ENCODE peak calls at places on chromosomes 5 and 9, in ten cellular contexts. Q is Peyer's patch, R is tibial nerve, V is IMR-90, S is sigmoid colon, W is A549, C is transverse colon, D is vagina, E is body of pancreas, P is right lobe of liver. A is an unnamed sample.
A peak's percentile ranks its signal among the peaks of the same experiment; 100 is the strongest.

GRCh38 chr5:55187370-55187769 is 14.4 kb upstream of the CDC20B start:
- DNase-seq in D (no peak), C (no peak), R (no peak), S (no peak), P (no peak), E (no peak), W (peak; percentile 36), V (no peak), Q (no peak), A (no peak)

GRCh38 chr5:107935641-107936040 is 264.9 kb upstream of the EFNA5 start:
- DNase-seq in V (no peak), S (no peak), W (no peak), D (no peak), C (no peak), R (no peak), P (no peak), E (no peak), Q (no peak), A (no peak)

GRCh38 chr5:143086851-143087637 is 316.4 kb downstream of the NR3C1 start:
- DNase-seq in V (peak; percentile 44), P (no peak), W (peak; percentile 70), Q (no peak), S (no peak), R (no peak), E (no peak), D (no peak), C (no peak), A (no peak)

GRCh38 chr9:124487491-124488182 is 19.6 kb downstream of the NR5A1 start:
- DNase-seq in W (no peak), D (no peak), S (no peak), E (no peak), R (no peak), C (no peak), V (no peak), Q (no peak), P (no peak), A (no peak)

GRCh38 chr5:39040875-39041274 is 33.3 kb downstream of the RICTOR start:
- DNase-seq in S (no peak), W (no peak), E (no peak), Q (no peak), V (no peak), R (no peak), P (no peak), D (no peak), C (peak; percentile 17), A (no peak)

GRCh38 chr5:13991365-13991764 is 46.9 kb upstream of the DNAH5 start:
- DNase-seq in D (no peak), P (no peak), S (no peak), R (no peak), C (no peak), E (no peak), Q (no peak), W (no peak), V (no peak), A (no peak)

GRCh38 chr9:123011878-123012528 is 21.5 kb upstream of the GPR21 start:
- DNase-seq in S (no peak), Q (no peak), W (no peak), R (no peak), E (no peak), D (no peak), V (peak; percentile 32), P (no peak), C (no peak), A (no peak)

GRCh38 chr9:93681316-93682154 is 105.2 kb downstream of the PHF2 start:
- DNase-seq in Q (no peak), R (peak; percentile 2), C (peak; percentile 7), P (peak; percentile 42), E (no peak), V (no peak), W (no peak), D (no peak), S (peak; percentile 46), A (peak; percentile 72)

GRCh38 chr5:37847978-37848425 is 8.2 kb upstream of the GDNF start:
- DNase-seq in D (no peak), P (no peak), W (peak; percentile 58), Q (no peak), V (peak; percentile 77), C (no peak), R (no peak), E (no peak), S (no peak), A (no peak)

GRCh38 chr5:73969195-73970059 is 343.4 kb downstream of the ARHGEF28 start:
- DNase-seq in Q (no peak), V (no peak), C (no peak), E (no peak), P (no peak), D (peak; percentile 71), W (no peak), S (no peak), R (no peak), A (no peak)

GRCh38 chr5:73977146-73977545 is 351.1 kb downstream of the ARHGEF28 start:
- DNase-seq in R (no peak), C (no peak), W (no peak), E (no peak), Q (no peak), P (no peak), S (no peak), D (no peak), V (no peak), A (no peak)

GRCh38 chr5:73974871-73975351 is 348.9 kb downstream of the ARHGEF28 start:
- DNase-seq in V (no peak), R (no peak), Q (no peak), W (no peak), C (no peak), E (peak; percentile 27), S (no peak), D (no peak), P (no peak), A (no peak)

GRCh38 chr5:73975855-73976254 is 349.9 kb downstream of the ARHGEF28 start:
- DNase-seq in D (no peak), S (no peak), P (no peak), W (no peak), R (no peak), Q (no peak), E (no peak), V (no peak), C (no peak), A (no peak)

GRCh38 chr5:73973135-73973534 is 347.1 kb downstream of the ARHGEF28 start:
- DNase-seq in W (no peak), C (no peak), S (no peak), E (no peak), Q (no peak), P (no peak), R (no peak), D (no peak), V (no peak), A (no peak)
- H3K27ac ChIP-seq in W (no peak overlapping the region), C (no peak overlapping the region), S (no peak overlapping the region), E (no peak overlapping the region), Q (no peak overlapping the region), P (no peak overlapping the region), R (no peak overlapping the region), D (no peak overlapping the region), V (no peak overlapping the region), A (no peak overlapping the region)

GRCh38 chr5:139193928-139194327 is 4.2 kb downstream of the SIL1 start:
- DNase-seq in C (no peak), S (no peak), E (no peak), V (no peak), D (no peak), W (peak; percentile 31), R (no peak), P (no peak), Q (no peak), A (no peak)

GRCh38 chr5:139194486-139194885 is 3.7 kb downstream of the SIL1 start:
- DNase-seq in D (no peak), E (no peak), R (no peak), W (no peak), C (no peak), P (no peak), Q (no peak), V (no peak), S (no peak), A (no peak)

GRCh38 chr5:139197710-139198669 is at the start of gene SIL1:
- DNase-seq in Q (peak; percentile 98), W (peak; percentile 93), D (peak; percentile 95), V (peak; percentile 93), C (peak; percentile 98), E (peak; percentile 98), S (peak; percentile 98), R (peak; percentile 91), P (peak; percentile 99), A (peak; percentile 99)
- TF ChIP-seq POLR2A in Q (peak; percentile 85), W (peak; percentile 91), D (peak; percentile 85), V (peak; percentile 97), C (peak; percentile 87), E (peak; percentile 86), S (peak; percentile 84), R (peak; percentile 89), P (peak; percentile 97), A (peak; percentile 82)

DNA sequence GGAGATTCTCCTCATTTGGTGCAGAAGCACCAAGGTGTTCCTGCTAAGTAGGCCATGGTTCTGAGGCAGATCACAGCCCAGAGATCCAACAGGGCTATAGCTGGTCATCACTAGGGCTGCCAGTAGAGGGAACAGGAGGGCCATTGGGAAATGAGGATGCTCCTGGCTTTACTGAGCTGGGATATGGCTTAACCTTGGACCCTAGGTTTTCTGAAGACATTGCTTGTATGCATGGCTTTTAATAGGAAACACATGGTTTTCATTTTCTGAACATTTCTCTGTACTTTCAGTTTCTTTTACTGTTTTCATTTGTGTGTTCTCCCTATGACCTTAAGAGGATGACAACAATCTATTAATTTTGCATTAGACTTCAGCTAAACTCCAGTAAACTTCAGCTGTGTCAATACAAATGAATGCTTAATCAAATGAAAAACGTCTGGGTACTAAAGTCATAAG is at the start of gene IFNW1:
- DNase-seq in P (no peak), Q (no peak), R (no peak), V (no peak), C (no peak), E (no peak), W (peak; percentile 10), D (no peak), S (no peak), A (no peak)
- TF ChIP-seq CTCF in P (no peak), Q (no peak), R (no peak), V (no peak), C (no peak), E (no peak), W (no peak), D (no peak), S (no peak), A (no peak)

GRCh38 chr5:149414405-149415244 is 35.5 kb upstream of the IL17B start:
- DNase-seq in C (no peak), V (peak; percentile 79), S (peak; percentile 86), P (no peak), D (no peak), E (no peak), R (no peak), Q (no peak), W (no peak), A (no peak)

GRCh38 chr5:149410721-149411432 is 31.8 kb upstream of the IL17B start:
- DNase-seq in S (peak; percentile 84), V (peak; percentile 16), R (no peak), P (no peak), C (no peak), E (no peak), W (no peak), Q (no peak), D (no peak), A (no peak)

GRCh38 chr5:149411738-149412519 is 32.8 kb upstream of the IL17B start:
- DNase-seq in E (no peak), W (no peak), P (no peak), D (no peak), S (peak; percentile 66), R (no peak), Q (no peak), V (no peak), C (no peak), A (no peak)

GRCh38 chr5:149413477-149414210 is 34.6 kb upstream of the IL17B start:
- DNase-seq in D (no peak), Q (no peak), V (no peak), E (no peak), S (peak; percentile 69), R (no peak), P (no peak), C (no peak), W (no peak), A (no peak)

GRCh38 chr5:149412783-149413476 is 33.8 kb upstream of the IL17B start:
- DNase-seq in D (no peak), R (no peak), Q (no peak), P (no peak), V (no peak), C (no peak), E (no peak), S (peak; percentile 81), W (no peak), A (no peak)
- H3K27ac ChIP-seq in D (peak overlapping the region; percentile 84), R (peak overlapping the region; percentile 67), Q (peak overlapping the region; percentile 35), P (no peak overlapping the region), V (peak overlapping the region; percentile 67), C (peak overlapping the region; percentile 93), E (no peak overlapping the region), S (peak overlapping the region; percentile 97), W (peak overlapping the region; percentile 34), A (peak overlapping the region; percentile 39)

A was measured in spleen.